ENCODE peak calls at places on chromosomes 4 and X, in nine cellular contexts. G is heart right ventricle, P is suprapubic skin, U is HCT116, I is tibial nerve, M is choroid plexus epithelial cell, S is left ventricle myocardium inferior, H is heart left ventricle, T is BJ. Q is an unnamed sample.

GRCh38 chr4:152101546-152102183 is 340.9 kb upstream of the GATB start:
- DNase-seq in G (no peak), P (no peak), U (no peak), I (no peak), M (no peak), S (no peak), H (no peak), T (no peak), Q (no peak)

GRCh38 chr4:52957220-52957686 is 95.1 kb downstream of the RASL11B start:
- DNase-seq in G (peak; percentile 21), P (no peak), U (no peak), I (no peak), M (peak; percentile 56), S (no peak), H (no peak), T (no peak), Q (no peak)

GRCh38 chr4:687975-688694 is 816 bp downstream of the SLC49A3 start:
- DNase-seq in G (no peak), P (peak; percentile 69), U (no peak), I (no peak), M (no peak), S (no peak), H (peak; percentile 57), T (no peak), Q (peak; percentile 45)

GRCh38 chr4:156962551-156962974 is 9.0 kb downstream of the PDGFC start:
- DNase-seq in G (no peak), P (no peak), U (no peak), I (no peak), M (peak; percentile 90), S (no peak), H (no peak), T (peak; percentile 92), Q (peak; percentile 17)

GRCh38 chr4:169103966-169104412 is 93.9 kb upstream of the CBR4 start:
- DNase-seq in G (no peak), P (no peak), U (no peak), I (no peak), M (peak; percentile 31), S (no peak), H (no peak), T (no peak), Q (peak; percentile 96)

GRCh38 chr4:89712141-89712540 is 124.8 kb downstream of the SNCA start:
- DNase-seq in G (no peak), P (no peak), U (no peak), I (no peak), M (peak; percentile 54), S (no peak), H (no peak), T (peak; percentile 67), Q (no peak)

GRCh38 chrX:65035451-65035779 is 59.2 kb upstream of the ZC4H2 start:
- DNase-seq in G (peak; percentile 3), P (no peak), U (no peak), I (peak; percentile 5), M (no peak), S (peak; percentile 15), H (no peak), T (no peak), Q (no peak)

GRCh38 chr4:166075599-166075998 is 202.6 kb downstream of the TLL1 start:
- DNase-seq in G (no peak), P (no peak), U (no peak), I (no peak), M (no peak), S (no peak), H (no peak), T (no peak), Q (no peak)

GRCh38 chr4:7398788-7399432 is 35.8 kb downstream of the PSAPL1 start:
- DNase-seq in G (no peak), P (no peak), U (no peak), I (no peak), M (no peak), S (no peak), H (no peak), T (no peak), Q (no peak)

GRCh38 chr4:173318648-173319211 is 15.4 kb downstream of the HMGB2 start:
- DNase-seq in G (no peak), P (no peak), U (peak; percentile 15), I (no peak), M (peak; percentile 70), S (no peak), H (no peak), T (no peak), Q (peak; percentile 15)

GRCh38 chrX:154321152-154321551 is 25.6 kb downstream of the TKTL1 start:
- DNase-seq in G (no peak), P (no peak), U (no peak), I (no peak), M (no peak), S (no peak), H (no peak), T (no peak), Q (no peak)

GRCh38 chr4:183635333-183635732 is 23.7 kb downstream of the RWDD4 start:
- DNase-seq in G (no peak), P (no peak), U (no peak), I (no peak), M (peak; percentile 14), S (no peak), H (no peak), T (no peak), Q (no peak)

GRCh38 chr4:35934370-35934981 is 309.8 kb downstream of the ARAP2 start:
- DNase-seq in G (no peak), P (no peak), U (peak; percentile 12), I (no peak), M (peak; percentile 35), S (no peak), H (no peak), T (peak; percentile 0), Q (peak; percentile 14)

DNA sequence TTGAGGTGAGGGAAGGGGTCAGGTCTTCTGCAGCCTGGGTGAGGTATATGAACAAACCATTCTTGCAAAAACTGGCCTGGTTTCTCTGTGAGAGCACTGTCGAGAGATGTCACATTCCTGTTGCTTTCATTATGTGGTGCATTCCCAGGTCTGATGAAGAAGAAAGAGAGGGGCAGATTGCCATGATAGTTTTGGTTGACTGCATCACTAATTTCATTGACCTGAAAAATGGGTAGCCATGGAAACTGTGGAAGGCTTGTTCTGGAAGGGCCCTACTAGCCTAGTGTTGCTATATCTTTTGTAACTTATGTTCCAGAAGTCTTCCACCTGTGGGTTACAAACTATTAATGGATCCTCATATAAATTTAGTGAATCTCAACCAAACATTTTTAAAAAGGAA is 32.9 kb upstream of the CYBB start:
- DNase-seq in G (no peak), P (no peak), U (no peak), I (no peak), M (no peak), S (no peak), H (no peak), T (no peak), Q (no peak)
- H3K4me3 ChIP-seq in G (no peak overlapping the region), P (no peak overlapping the region), U (no peak overlapping the region), I (no peak overlapping the region), M (no peak overlapping the region), S (no peak overlapping the region), H (no peak overlapping the region), T (no peak overlapping the region), Q (no peak overlapping the region)

GRCh38 chrX:24241822-24242648 is 71.8 kb downstream of the SUPT20HL2 start:
- DNase-seq in G (peak; percentile 32), P (no peak), U (no peak), I (no peak), M (peak; percentile 55), S (no peak), H (no peak), T (no peak), Q (peak; percentile 1)

GRCh38 chrX:24245201-24245600 is 68.7 kb downstream of the SUPT20HL2 start:
- DNase-seq in G (no peak), P (no peak), U (no peak), I (no peak), M (peak; percentile 24), S (no peak), H (no peak), T (peak; percentile 27), Q (no peak)

GRCh38 chrX:24243692-24244091 is 70.2 kb downstream of the SUPT20HL2 start:
- DNase-seq in G (no peak), P (no peak), U (no peak), I (no peak), M (no peak), S (no peak), H (no peak), T (peak; percentile 21), Q (no peak)

GRCh38 chrX:24248042-24248441 is 65.8 kb downstream of the SUPT20HL2 start:
- DNase-seq in G (no peak), P (no peak), U (no peak), I (no peak), M (no peak), S (no peak), H (no peak), T (no peak), Q (no peak)

GRCh38 chrX:24242649-24243556 is 71.0 kb downstream of the SUPT20HL2 start:
- DNase-seq in G (peak; percentile 61), P (peak; percentile 82), U (no peak), I (peak; percentile 71), M (peak; percentile 95), S (peak; percentile 42), H (no peak), T (peak; percentile 66), Q (peak; percentile 11)
- H3K4me3 ChIP-seq in G (no peak overlapping the region), P (no peak overlapping the region), U (no peak overlapping the region), I (no peak overlapping the region), M (no peak overlapping the region), S (no peak overlapping the region), H (no peak overlapping the region), T (no peak overlapping the region), Q (no peak overlapping the region)

GRCh38 chrX:1551959-1552546 is 15.1 kb upstream of the P2RY8 start:
- DNase-seq in G (no peak), P (no peak), U (no peak), I (no peak), M (no peak), S (no peak), H (no peak), T (no peak), Q (no peak)

GRCh38 chrX:1555370-1555769 is 18.4 kb upstream of the P2RY8 start:
- DNase-seq in G (no peak), P (peak; percentile 18), U (no peak), I (no peak), M (no peak), S (no peak), H (no peak), T (no peak), Q (no peak)

GRCh38 chrX:1558761-1559468 is 21.9 kb upstream of the P2RY8 start:
- DNase-seq in G (no peak), P (peak; percentile 28), U (no peak), I (no peak), M (no peak), S (no peak), H (no peak), T (no peak), Q (no peak)

GRCh38 chrX:1554469-1555210 is 17.7 kb upstream of the P2RY8 start:
- DNase-seq in G (no peak), P (peak; percentile 31), U (no peak), I (no peak), M (no peak), S (no peak), H (no peak), T (no peak), Q (no peak)
- H3K4me3 ChIP-seq in G (no peak overlapping the region), P (no peak overlapping the region), U (no peak overlapping the region), I (no peak overlapping the region), M (no peak overlapping the region), S (no peak overlapping the region), H (no peak overlapping the region), T (no peak overlapping the region), Q (no peak overlapping the region)

DNA sequence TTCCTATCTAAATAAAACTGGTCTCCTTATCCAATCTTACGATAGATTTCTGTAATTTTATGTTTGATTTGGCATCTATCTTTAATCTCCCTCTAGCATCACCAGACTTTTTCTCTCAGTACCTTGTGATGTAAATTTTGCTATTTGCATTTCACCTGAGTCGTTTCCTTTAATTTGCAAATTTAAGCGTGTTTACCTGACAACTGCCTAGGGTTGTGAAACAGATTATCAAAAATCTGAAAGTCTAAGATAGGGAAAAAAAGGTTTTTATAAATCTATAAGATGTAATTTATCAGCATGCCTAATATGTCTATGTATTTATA is 39.4 kb upstream of the TMPRSS11E start:
- DNase-seq in G (no peak), P (no peak), U (no peak), I (no peak), M (no peak), S (no peak), H (no peak), T (no peak), Q (peak; percentile 53)
- H3K4me3 ChIP-seq in G (no peak overlapping the region), P (no peak overlapping the region), U (no peak overlapping the region), I (no peak overlapping the region), M (no peak overlapping the region), S (no peak overlapping the region), H (no peak overlapping the region), T (no peak overlapping the region), Q (no peak overlapping the region)

Q was measured in LNCaP clone FGC.